ENCODE peak calls at places on chromosomes 13 and 19, in eight cellular contexts. B is left ventricle myocardium inferior, W is IMR-90, A is adipocyte, P is neural progenitor cell, L is mesendoderm, D is GM23248, N is SK-N-SH. O is an unnamed sample. For H3K4me1, the result is how much of the 10 kb centered on the place peaks cover.

GRCh38 chr13:46617885-46618284 is 64.9 kb downstream of the LRCH1 start:
- DNase-seq in A (no peak), B (no peak), W (no peak), D (no peak), L (no peak), N (no peak), P (no peak), O (no peak)

GRCh38 chr13:107531816-107532215 is 683.5 kb downstream of the LIG4 start:
- DNase-seq in P (no peak), W (no peak), L (no peak), A (no peak), N (no peak), B (no peak), D (peak), O (no peak)

GRCh38 chr13:33710924-33711323 is 107.0 kb upstream of the RFC3 start:
- DNase-seq in W (no peak), N (no peak), L (peak), A (no peak), P (peak), B (no peak), D (no peak), O (no peak)

GRCh38 chr13:32426981-32427851 is 714 bp downstream of the N4BP2L1 start:
- DNase-seq in W (peak), L (peak), A (peak), P (peak), N (peak), D (peak), B (peak), O (peak)

GRCh38 chr13:35285677-35286076 is 190.8 kb downstream of the MAB21L1 start:
- DNase-seq in W (no peak), B (no peak), P (no peak), A (no peak), L (peak), D (no peak), N (no peak), O (no peak)

GRCh38 chr19:32708457-32708856 is 11.1 kb upstream of the TDRD12 start:
- DNase-seq in A (no peak), W (no peak), P (no peak), B (no peak), L (no peak), N (no peak), D (no peak), O (no peak)

GRCh38 chr19:53977991-53978731 is 13.3 kb upstream of the CACNG6 start:
- DNase-seq in N (peak), W (peak), P (peak), L (peak), B (peak), A (peak), D (peak), O (peak)

GRCh38 chr19:52692431-52693008 is 42.3 kb downstream of the ZNF611 start:
- DNase-seq in A (no peak), N (no peak), P (no peak), W (no peak), D (no peak), B (no peak), L (no peak), O (no peak)

GRCh38 chr13:113157929-113158747 is at the start of gene PROZ:
- DNase-seq in P (no peak), W (no peak), A (no peak), B (no peak), L (no peak), D (no peak), N (no peak), O (no peak)

GRCh38 chr13:33328691-33329090 is 43.1 kb upstream of the STARD13 start:
- DNase-seq in P (no peak), W (no peak), L (peak), D (no peak), B (no peak), A (peak), N (peak), O (no peak)

GRCh38 chr19:39436350-39436716 is 584 bp upstream of the RPS16 start:
- DNase-seq in B (no peak), L (no peak), W (no peak), P (no peak), A (no peak), N (no peak), D (peak), O (no peak)

GRCh38 chr19:39434123-39435076 is 1.3 kb downstream of the RPS16 start:
- DNase-seq in P (no peak), L (no peak), D (peak), B (no peak), N (no peak), A (no peak), W (no peak), O (no peak)

GRCh38 chr19:39433480-39434079 is 2.2 kb downstream of the RPS16 start:
- DNase-seq in D (no peak), B (no peak), N (no peak), W (no peak), A (no peak), P (no peak), L (no peak), O (no peak)

GRCh38 chr19:39435499-39436349 is at the start of gene RPS16:
- DNase-seq in W (peak), B (peak), A (peak), L (peak), N (peak), P (peak), D (peak), O (peak)

GRCh38 chr19:39438270-39438934 is 2.7 kb upstream of the RPS16 start:
- DNase-seq in W (peak), D (peak), N (no peak), A (peak), B (no peak), P (no peak), L (peak), O (no peak)
- H3K4me1 ChIP-seq in W (under half), D (under half), N (under half), A (under half), B (under half), P (under half), L (under half), O (under half)

DNA sequence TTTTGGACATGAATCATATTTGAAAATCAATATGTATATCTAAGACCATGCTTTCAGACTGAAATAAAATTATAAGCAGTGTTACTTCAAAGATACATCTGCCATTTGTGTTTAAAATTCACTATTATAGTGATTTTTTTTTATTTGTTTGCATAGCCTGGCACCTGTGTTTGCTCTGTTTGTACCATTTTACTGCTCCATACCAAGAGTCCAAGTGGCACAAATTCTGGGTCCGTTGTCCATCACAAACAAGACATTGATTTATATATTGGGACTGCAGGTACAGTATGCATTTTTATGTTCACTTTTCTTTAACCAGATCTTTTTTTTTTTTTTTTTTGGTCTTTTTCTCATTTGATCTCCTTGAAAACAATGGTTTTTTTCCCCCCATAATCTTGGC is 6.7 kb upstream of the GPR183 start:
- DNase-seq in P (no peak), N (no peak), W (no peak), A (no peak), L (no peak), B (no peak), D (no peak), O (no peak)
- H3K4me1 ChIP-seq in P (under half), N (under half), W (under half), A (under half), L (under half), B (under half), D (half or more), O (under half)

DNA sequence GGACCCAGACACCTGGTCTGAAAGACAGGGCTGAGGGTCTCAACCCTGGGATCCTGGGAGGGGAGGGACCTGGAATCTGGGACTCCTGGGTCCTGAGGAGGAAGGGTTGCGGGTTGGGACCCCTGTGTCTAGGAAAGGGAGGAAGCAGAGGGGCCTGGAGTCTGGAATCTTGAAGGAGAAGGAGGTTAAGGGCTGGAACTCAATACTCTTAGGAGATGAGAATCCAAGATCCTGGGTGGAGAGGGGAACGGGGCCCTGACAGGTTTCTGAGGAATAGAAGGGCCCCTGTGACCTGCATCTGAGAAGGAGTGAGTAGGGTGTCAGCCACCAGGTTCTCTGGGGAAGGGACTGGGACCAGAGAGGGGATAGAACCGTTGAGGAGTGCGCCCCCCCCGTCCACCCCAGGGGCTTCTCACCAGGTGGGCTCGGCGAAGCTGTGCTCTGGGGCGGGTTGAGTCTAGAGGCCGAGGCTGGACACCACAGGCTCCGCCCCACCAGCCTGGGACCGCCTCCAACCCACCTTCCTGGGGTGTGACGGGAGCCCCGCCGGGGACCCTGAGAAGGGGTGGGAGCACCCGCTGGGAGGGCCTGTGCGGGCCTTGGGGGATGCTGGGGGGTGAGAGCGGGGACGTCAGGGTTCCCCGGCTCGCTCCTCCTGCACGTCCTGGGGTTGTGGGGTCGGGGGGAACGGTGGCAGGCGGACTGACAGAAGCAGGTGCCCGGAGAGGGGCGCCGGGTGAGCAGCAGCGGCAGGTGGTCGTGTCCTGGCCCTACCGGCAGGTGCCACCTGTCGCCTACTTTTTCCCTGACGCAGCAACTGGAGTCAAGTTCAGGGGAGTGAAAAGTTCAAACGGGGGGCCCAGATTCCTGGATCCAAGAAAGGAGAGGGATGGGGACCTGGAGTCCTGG is at the start of gene MAMSTR:
- DNase-seq in W (no peak), N (no peak), B (no peak), A (no peak), L (no peak), D (no peak), P (no peak), O (no peak)
- H3K4me1 ChIP-seq in W (under half), N (under half), B (half or more), A (under half), L (under half), D (under half), P (under half), O (under half)

GRCh38 chr19:1245468-1245867 is 2.9 kb upstream of the MIDN start:
- DNase-seq in A (no peak), P (no peak), D (no peak), W (no peak), B (no peak), L (no peak), N (no peak), O (no peak)
- H3K4me1 ChIP-seq in A (under half), P (under half), D (under half), W (under half), B (half or more), L (under half), N (under half), O (under half)

GRCh38 chr19:46944123-46944718 is 75.4 kb upstream of the NPAS1 start:
- DNase-seq in P (no peak), A (no peak), N (no peak), B (no peak), W (no peak), D (no peak), L (no peak), O (no peak)

GRCh38 chr19:46945668-46946067 is 74.0 kb upstream of the NPAS1 start:
- DNase-seq in A (no peak), N (no peak), P (no peak), B (no peak), L (no peak), D (peak), W (no peak), O (no peak)

GRCh38 chr19:46946090-46946489 is 73.5 kb upstream of the NPAS1 start:
- DNase-seq in B (no peak), L (no peak), P (no peak), A (no peak), W (no peak), D (no peak), N (no peak), O (no peak)

GRCh38 chr19:46944918-46945628 is 74.6 kb upstream of the NPAS1 start:
- DNase-seq in L (peak), P (peak), W (peak), N (peak), B (peak), D (peak), A (peak), O (peak)

DNA sequence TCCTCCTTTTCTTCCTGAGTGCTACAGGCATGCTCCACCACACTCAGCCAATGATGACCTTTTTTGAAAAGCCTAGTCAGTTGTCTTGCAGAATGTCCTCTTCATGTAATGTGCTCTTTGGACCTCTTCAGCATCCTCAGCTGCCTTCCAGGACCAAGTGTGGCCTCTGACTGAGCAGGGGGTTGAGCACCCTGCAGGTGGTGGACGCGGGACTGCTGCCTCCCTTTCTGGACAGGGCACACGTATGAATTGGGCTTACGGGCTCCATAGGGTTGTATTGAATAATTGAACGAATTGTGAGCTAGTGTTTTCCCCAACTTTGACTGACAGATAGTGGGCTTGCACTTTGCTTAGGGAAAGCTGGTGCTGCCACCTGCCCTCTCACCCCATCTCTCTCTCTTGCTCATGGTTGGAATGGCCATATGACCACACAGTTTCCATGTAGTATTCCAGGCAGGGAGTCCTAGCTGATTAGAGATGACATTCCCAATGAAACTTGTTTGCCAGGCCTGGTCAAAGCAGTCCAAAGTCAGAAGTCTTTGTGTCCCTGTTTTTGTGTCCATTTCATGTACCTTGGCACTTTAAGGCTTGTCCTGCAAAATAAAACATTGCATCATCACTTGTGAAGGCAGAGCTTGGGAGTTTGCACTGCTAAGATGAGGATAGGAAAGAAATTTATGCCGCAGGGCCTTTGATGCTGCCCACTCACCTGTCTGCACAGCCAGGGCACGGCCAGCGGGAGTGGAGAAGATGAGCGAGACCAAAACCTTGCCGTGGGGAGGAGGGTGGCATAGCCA is 76.3 kb upstream of the NPAS1 start:
- DNase-seq in A (no peak), N (no peak), P (no peak), B (no peak), W (no peak), D (no peak), L (no peak), O (no peak)
- H3K4me1 ChIP-seq in A (half or more), N (under half), P (under half), B (half or more), W (under half), D (under half), L (under half), O (under half)

GRCh38 chr13:40981949-40982348 is 37.2 kb downstream of the ELF1 start:
- DNase-seq in D (no peak), B (no peak), N (no peak), W (no peak), P (no peak), L (no peak), A (no peak), O (peak)

GRCh38 chr13:40981361-40981760 is 37.8 kb downstream of the ELF1 start:
- DNase-seq in N (no peak), A (no peak), P (no peak), B (no peak), W (no peak), L (no peak), D (no peak), O (peak)

GRCh38 chr13:40982772-40983171 is 36.3 kb downstream of the ELF1 start:
- DNase-seq in D (peak), B (no peak), A (peak), L (peak), P (no peak), W (peak), N (peak), O (peak)

GRCh38 chr13:40980466-40980865 is 38.6 kb downstream of the ELF1 start:
- DNase-seq in N (no peak), A (no peak), L (no peak), P (no peak), D (no peak), W (no peak), B (no peak), O (peak)

GRCh38 chr13:40979232-40979631 is 39.9 kb downstream of the ELF1 start:
- DNase-seq in L (no peak), A (no peak), B (no peak), D (no peak), N (no peak), W (no peak), P (no peak), O (peak)
- H3K4me1 ChIP-seq in L (under half), A (under half), B (half or more), D (under half), N (under half), W (under half), P (under half), O (half or more)

DNA sequence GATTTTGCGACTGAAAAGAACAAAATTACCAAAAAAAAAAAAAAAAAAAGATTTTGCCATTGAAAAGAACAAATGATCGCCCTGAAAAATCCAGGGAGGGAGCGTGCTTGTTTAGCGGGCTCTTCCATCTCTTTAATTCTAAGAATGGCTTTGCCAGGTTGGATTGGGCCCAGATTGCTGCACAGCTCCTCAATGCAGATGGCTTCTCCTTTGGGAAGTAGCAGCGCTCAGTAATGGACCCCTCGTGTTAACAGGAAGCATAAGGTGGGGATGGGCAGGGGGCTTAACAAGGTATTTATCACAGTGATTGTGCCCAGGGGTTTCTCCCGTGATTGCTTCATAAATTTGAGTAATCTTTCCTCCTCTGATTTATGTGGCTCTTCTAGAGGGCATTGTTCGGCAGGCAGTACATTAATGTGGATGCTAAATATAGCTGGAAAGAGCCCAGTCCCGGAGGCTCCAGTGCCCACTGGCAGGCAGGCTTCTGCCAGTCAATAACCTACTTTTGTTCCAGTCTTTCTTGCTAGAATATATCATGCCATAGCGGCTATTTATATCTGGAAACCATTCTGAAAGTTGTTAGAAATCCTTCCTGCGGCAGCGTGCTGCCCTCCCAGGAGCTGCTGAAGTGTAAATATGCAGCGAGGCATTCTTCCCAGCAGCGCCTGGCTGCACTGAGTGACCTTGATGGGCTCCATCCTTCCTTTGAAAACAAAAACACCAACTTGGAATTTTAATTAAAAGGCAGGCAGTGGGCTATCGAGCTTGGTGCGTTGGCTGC is 64.9 kb downstream of the FGF9 start:
- DNase-seq in W (no peak), P (no peak), B (peak), N (no peak), D (peak), L (peak), A (no peak), O (no peak)
- H3K4me1 ChIP-seq in W (under half), P (under half), B (under half), N (under half), D (under half), L (under half), A (under half), O (under half)

O was measured in endothelial cell of umbilical vein.